ENCODE peak calls at places on chromosomes 6 and 20, in ten cellular contexts. X, C, Q, M, F, V, D, B, O and U are unnamed samples.

GRCh38 chr6:82015043-82015442 is 232.5 kb downstream of the IBTK start:
- DNase-seq in D (no peak), B (no peak), C (no peak), O (no peak), X (no peak), F (no peak), Q (no peak), V (no peak), M (no peak), U (no peak)

GRCh38 chr6:110415297-110415916 is at the start of gene DDO:
- DNase-seq in D (no peak), V (no peak), B (no peak), M (peak; percentile 85), C (peak; percentile 74), O (peak; percentile 86), X (no peak), Q (peak; percentile 77), F (no peak), U (peak; percentile 48)

GRCh38 chr6:147935656-147936055 is 407.0 kb upstream of the SASH1 start:
- DNase-seq in V (no peak), X (no peak), O (no peak), B (no peak), D (no peak), C (no peak), Q (no peak), F (no peak), M (no peak), U (peak; percentile 12)

GRCh38 chr6:131460603-131460995 is 112.4 kb upstream of the ARG1 start:
- DNase-seq in B (peak; percentile 77), F (no peak), V (no peak), D (no peak), C (no peak), O (no peak), X (no peak), M (no peak), Q (no peak), U (peak; percentile 11)

GRCh38 chr6:90459225-90459758 is 127.6 kb downstream of the MAP3K7 start:
- DNase-seq in Q (no peak), D (no peak), B (no peak), C (no peak), O (no peak), V (no peak), M (no peak), F (no peak), X (no peak), U (no peak)

GRCh38 chr20:45968801-45969711 is 2.9 kb downstream of the ZNF335 start:
- DNase-seq in X (peak; percentile 86), B (no peak), V (no peak), D (no peak), C (peak; percentile 69), M (no peak), Q (no peak), O (no peak), F (no peak), U (peak; percentile 62)

GRCh38 chr20:14264869-14265268 is 72.5 kb downstream of the FLRT3 start:
- DNase-seq in D (no peak), C (no peak), V (no peak), B (peak; percentile 4), M (no peak), F (no peak), O (no peak), Q (no peak), X (no peak), U (no peak)

GRCh38 chr6:104161960-104162669 is 697.6 kb downstream of the HACE1 start:
- DNase-seq in V (peak; percentile 10), C (no peak), Q (peak; percentile 32), X (no peak), F (no peak), M (no peak), B (no peak), O (no peak), D (no peak), U (no peak)

GRCh38 chr6:137423444-137424168 is 70.6 kb downstream of the OLIG3 start:
- DNase-seq in M (no peak), Q (no peak), C (no peak), O (no peak), B (no peak), D (no peak), X (no peak), F (no peak), V (no peak), U (no peak)

GRCh38 chr6:6880745-6881437 is 226.9 kb upstream of the RREB1 start:
- DNase-seq in V (no peak), Q (no peak), O (no peak), D (no peak), C (no peak), X (no peak), F (no peak), M (no peak), B (no peak), U (no peak)

DNA sequence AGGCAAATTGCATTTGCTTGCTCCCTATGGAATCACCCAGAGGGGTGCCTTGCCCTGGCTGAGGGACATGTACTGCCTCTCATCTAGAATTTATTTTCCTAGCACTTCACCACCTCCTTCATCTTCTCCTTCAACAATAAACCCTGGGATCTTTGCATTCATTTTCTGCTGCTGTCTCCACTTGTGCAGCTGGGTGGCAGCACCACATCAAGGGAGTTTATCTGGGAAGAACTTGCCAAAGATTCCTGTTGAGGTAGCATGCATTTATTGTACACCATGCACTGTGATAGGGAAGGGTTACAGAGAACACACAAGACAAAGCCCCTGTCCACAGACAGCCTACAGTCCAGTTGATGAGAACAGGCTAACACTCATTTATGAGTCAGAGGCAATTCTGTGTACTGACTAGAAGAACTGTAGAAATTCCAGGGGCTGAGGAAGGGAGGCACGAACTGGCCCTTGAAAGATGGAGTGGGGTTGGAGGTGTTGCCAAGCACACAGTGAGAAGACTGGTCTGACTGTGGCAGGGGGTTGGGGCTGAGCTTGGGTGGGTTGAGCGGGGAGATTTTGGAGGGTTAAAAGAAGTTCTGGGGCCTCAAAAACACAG is 17.5 kb downstream of the C20orf173 start:
- DNase-seq in C (no peak), M (no peak), D (no peak), V (no peak), X (no peak), F (no peak), B (peak; percentile 43), Q (no peak), O (no peak), U (peak; percentile 35)
- TF ChIP-seq CTCF in C (no peak), M (peak; percentile 66), D (peak; percentile 81), V (peak; percentile 85), X (peak; percentile 98), F (peak; percentile 70), B (peak; percentile 73), Q (peak; percentile 39), O (peak; percentile 68), U (peak; percentile 60)

GRCh38 chr20:63686492-63687321 is 9.7 kb upstream of the TNFRSF6B start:
- DNase-seq in D (no peak), X (peak; percentile 89), B (no peak), O (peak; percentile 78), C (peak; percentile 88), Q (peak; percentile 84), F (no peak), M (peak; percentile 89), V (peak; percentile 57), U (peak; percentile 80)
- H3K9me3 ChIP-seq in D (no peaks in the 10 kb centered on the region), X (no peaks in the 10 kb centered on the region), B (no peaks in the 10 kb centered on the region), O (no peaks in the 10 kb centered on the region), C (no peaks in the 10 kb centered on the region), Q (no peaks in the 10 kb centered on the region), F (no peaks in the 10 kb centered on the region), M (no peaks in the 10 kb centered on the region), V (no peaks in the 10 kb centered on the region), U (no peaks in the 10 kb centered on the region)

DNA sequence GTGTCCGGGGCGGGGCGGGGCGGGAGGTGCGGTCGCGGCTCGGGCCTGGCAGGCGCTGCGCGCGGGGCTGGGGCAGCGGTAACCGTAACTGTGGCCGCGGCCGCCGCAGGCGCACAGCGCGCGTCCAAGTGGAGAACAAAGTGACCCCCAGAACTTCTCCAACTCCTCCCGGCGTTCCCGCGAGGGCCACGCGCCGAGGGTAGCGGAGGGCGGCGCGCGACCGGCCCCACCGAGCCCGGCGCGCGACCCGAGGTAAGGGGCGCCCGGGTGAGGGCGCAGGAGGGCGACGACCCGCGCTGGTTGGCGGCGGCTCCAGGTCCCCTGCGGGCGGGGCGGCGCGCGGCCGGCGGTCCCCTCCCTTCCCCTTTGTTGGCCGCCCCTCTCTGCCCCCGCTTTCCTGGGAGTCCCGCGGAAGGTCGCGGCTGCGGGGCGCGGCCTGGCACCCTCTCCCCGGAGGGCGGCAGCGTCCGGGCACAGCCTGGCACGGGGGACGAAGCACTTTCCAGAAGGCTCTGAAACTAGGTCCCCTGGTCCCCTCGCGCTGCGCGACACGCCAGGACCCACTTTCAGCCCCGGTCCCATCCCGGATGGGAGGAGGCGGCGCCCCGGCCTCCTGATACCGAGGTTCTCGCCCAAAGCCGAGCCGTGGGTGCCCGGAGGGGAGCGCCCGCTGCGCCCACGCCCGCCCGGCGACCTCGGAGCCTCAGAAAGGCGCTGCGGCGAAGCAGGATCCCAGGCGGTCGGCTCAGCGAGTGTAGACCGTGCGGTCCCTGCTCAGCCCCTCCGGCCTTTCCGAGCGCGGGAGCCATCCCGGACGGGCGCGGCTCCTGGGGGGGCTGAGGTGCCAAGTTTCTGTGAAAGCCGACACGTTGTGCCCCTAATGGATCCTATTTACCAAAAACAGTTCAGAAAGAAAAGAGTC is at the start of gene TIAM2:
- DNase-seq in D (no peak), B (peak; percentile 30), C (no peak), O (peak; percentile 17), X (no peak), Q (no peak), F (no peak), M (peak; percentile 13), V (no peak), U (no peak)
- TF ChIP-seq CTCF in D (no peak), B (no peak), C (no peak), O (no peak), X (no peak), Q (no peak), F (no peak), M (no peak), V (no peak), U (no peak)

GRCh38 chr6:54535568-54535967 is 227.3 kb downstream of the TINAG start:
- DNase-seq in B (no peak), C (no peak), F (no peak), D (no peak), X (no peak), M (no peak), Q (no peak), O (no peak), V (no peak), U (no peak)

DNA sequence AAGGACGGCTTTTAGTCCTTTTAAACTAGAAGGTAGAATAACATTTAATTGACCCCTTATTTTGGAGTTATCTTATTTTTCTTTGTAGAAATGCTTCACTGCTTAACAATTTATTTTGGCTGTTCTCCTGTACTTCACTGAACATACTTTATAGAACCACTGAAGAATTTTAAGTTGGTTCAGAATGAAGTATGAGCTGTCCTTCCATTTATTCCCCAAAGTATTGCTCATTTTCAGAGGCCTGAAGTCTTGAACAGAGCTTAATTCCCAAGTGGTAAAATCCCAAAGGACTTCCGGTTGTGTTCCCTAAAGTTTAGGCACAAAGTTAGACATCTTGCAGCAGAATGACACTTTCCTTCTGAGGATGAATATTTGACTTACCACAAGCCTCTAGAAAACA is 233.3 kb downstream of the TINAG start:
- DNase-seq in V (no peak), D (no peak), X (no peak), B (no peak), Q (no peak), M (no peak), O (no peak), F (no peak), C (no peak), U (peak; percentile 42)
- H3K9me3 ChIP-seq in V (no peaks in the 10 kb centered on the region), D (no peaks in the 10 kb centered on the region), X (no peaks in the 10 kb centered on the region), B (no peaks in the 10 kb centered on the region), Q (no peaks in the 10 kb centered on the region), M (no peaks in the 10 kb centered on the region), O (no peaks in the 10 kb centered on the region), F (no peaks in the 10 kb centered on the region), C (no peaks in the 10 kb centered on the region), U (no peaks in the 10 kb centered on the region)